ENCODE peak calls at places on chromosome 12, in ten cellular contexts. J, E, F, Q, W, I, T, R, Y and S are unnamed samples.

GRCh38 chr12:65419284-65420072 is 141.0 kb downstream of the MSRB3 start:
- DNase-seq in J (no peak), E (no peak), F (no peak), Q (no peak), W (peak), I (no peak), T (no peak), R (no peak), Y (no peak), S (no peak)

GRCh38 chr12:3922033-3922432 is 48.8 kb upstream of the PARP11 start:
- DNase-seq in J (no peak), E (no peak), F (no peak), Q (no peak), W (no peak), I (no peak), T (no peak), R (no peak), Y (no peak), S (no peak)

GRCh38 chr12:46303039-46303666 is 34.3 kb upstream of the SLC38A1 start:
- DNase-seq in J (peak), E (no peak), F (peak), Q (no peak), W (peak), I (no peak), T (peak), R (no peak), Y (peak), S (peak)

GRCh38 chr12:40202095-40203059 is 22.4 kb upstream of the LRRK2 start:
- DNase-seq in J (no peak), E (no peak), F (no peak), Q (no peak), W (no peak), I (no peak), T (no peak), R (no peak), Y (no peak), S (no peak)

GRCh38 chr12:108690191-108690518 is 41.2 kb downstream of the CORO1C start:
- DNase-seq in J (no peak), E (no peak), F (no peak), Q (no peak), W (no peak), I (no peak), T (no peak), R (no peak), Y (no peak), S (no peak)

GRCh38 chr12:128091931-128092330 is 175.0 kb upstream of the TMEM132C start:
- DNase-seq in J (no peak), E (no peak), F (no peak), Q (no peak), W (no peak), I (no peak), T (peak), R (no peak), Y (no peak), S (no peak)

GRCh38 chr12:25249951-25250738 is 584 bp downstream of the KRAS start:
- DNase-seq in J (peak), E (no peak), F (peak), Q (peak), W (peak), I (peak), T (peak), R (peak), Y (no peak), S (no peak)

GRCh38 chr12:40917561-40917960 is 225.3 kb downstream of the CNTN1 start:
- DNase-seq in J (no peak), E (no peak), F (no peak), Q (no peak), W (no peak), I (no peak), T (no peak), R (no peak), Y (no peak), S (no peak)

GRCh38 chr12:113162102-113163029 is 12.8 kb downstream of the CFAP73 start:
- DNase-seq in J (no peak), E (no peak), F (no peak), Q (no peak), W (no peak), I (no peak), T (peak), R (no peak), Y (no peak), S (no peak)

GRCh38 chr12:49342914-49343731 is 3.6 kb upstream of the DNAJC22 start:
- DNase-seq in J (no peak), E (no peak), F (peak), Q (no peak), W (no peak), I (no peak), T (no peak), R (no peak), Y (no peak), S (no peak)

GRCh38 chr12:8145754-8146415 is 10.9 kb upstream of the ZNF705A start:
- DNase-seq in J (no peak), E (peak), F (no peak), Q (peak), W (peak), I (no peak), T (peak), R (peak), Y (no peak), S (no peak)

GRCh38 chr12:66107451-66107915 is 23.1 kb downstream of the LLPH start:
- DNase-seq in J (no peak), E (peak), F (peak), Q (peak), W (peak), I (no peak), T (peak), R (peak), Y (peak), S (peak)

GRCh38 chr12:121060149-121061001 is 21.3 kb upstream of the OASL start:
- DNase-seq in J (peak), E (no peak), F (peak), Q (no peak), W (peak), I (no peak), T (peak), R (no peak), Y (no peak), S (peak)

GRCh38 chr12:62917939-62918338 is 17.0 kb downstream of the PPM1H start:
- DNase-seq in J (no peak), E (no peak), F (no peak), Q (no peak), W (no peak), I (no peak), T (peak), R (no peak), Y (no peak), S (no peak)

GRCh38 chr12:98578821-98579220 is 14.7 kb upstream of the SLC25A3 start:
- DNase-seq in J (no peak), E (no peak), F (no peak), Q (no peak), W (no peak), I (no peak), T (peak), R (no peak), Y (no peak), S (peak)

GRCh38 chr12:73506611-73507010 is 1031.0 kb upstream of the ATXN7L3B start:
- DNase-seq in J (no peak), E (no peak), F (no peak), Q (no peak), W (no peak), I (no peak), T (no peak), R (no peak), Y (no peak), S (no peak)

GRCh38 chr12:129959889-129960288 is 56.1 kb upstream of the TMEM132D start:
- DNase-seq in J (no peak), E (no peak), F (no peak), Q (no peak), W (no peak), I (no peak), T (no peak), R (no peak), Y (no peak), S (no peak)

GRCh38 chr12:53746592-53747491 is 4.9 kb downstream of the CISTR start:
- DNase-seq in J (peak), E (peak), F (peak), Q (peak), W (peak), I (peak), T (peak), R (peak), Y (peak), S (peak)